ENCODE peak calls at places on chromosome 20, in four cellular contexts. E, A, D and I are unnamed samples. For H3K4me1, the result is how much of the 10 kb centered on the place peaks cover.

GRCh38 chr20:53133134-53133533 is 161.0 kb downstream of the TSHZ2 start:
- DNase-seq in E (no peak), A (no peak), D (no peak), I (no peak)

GRCh38 chr20:43389839-43390626 is 67.7 kb upstream of the SRSF6 start:
- DNase-seq in E (no peak), A (no peak), D (no peak), I (no peak)

GRCh38 chr20:34985439-34986310 is 30.0 kb downstream of the MYH7B start:
- DNase-seq in E (no peak), A (no peak), D (no peak), I (no peak)

GRCh38 chr20:48773837-48774418 is 53.9 kb downstream of the PREX1 start:
- DNase-seq in E (no peak), A (no peak), D (no peak), I (no peak)

GRCh38 chr20:19396466-19397081 is 184.1 kb downstream of the SLC24A3 start:
- DNase-seq in E (no peak), A (no peak), D (no peak), I (no peak)

GRCh38 chr20:380763-381580 is 412 bp downstream of the TRIB3 start:
- DNase-seq in E (peak), A (peak), D (peak), I (no peak)

GRCh38 chr20:53654932-53655674 is 61.5 kb upstream of the ZNF217 start:
- DNase-seq in E (no peak), A (no peak), D (no peak), I (peak)

GRCh38 chr20:32526125-32526524 is 59.0 kb downstream of the NOL4L start:
- DNase-seq in E (no peak), A (no peak), D (no peak), I (no peak)

GRCh38 chr20:2237059-2237458 is 58.7 kb upstream of the TGM3 start:
- DNase-seq in E (peak), A (peak), D (peak), I (peak)

GRCh38 chr20:62900052-62900691 is 26.1 kb downstream of the DIDO1 start:
- DNase-seq in E (peak), A (peak), D (peak), I (peak)

GRCh38 chr20:5400164-5400762 is 83.5 kb upstream of the PROKR2 start:
- DNase-seq in E (no peak), A (peak), D (peak), I (no peak)

GRCh38 chr20:44070139-44070900 is 116.7 kb downstream of the JPH2 start:
- DNase-seq in E (no peak), A (no peak), D (no peak), I (peak)

GRCh38 chr20:51661609-51662178 is 106.5 kb downstream of the ATP9A start:
- DNase-seq in E (no peak), A (no peak), D (peak), I (no peak)

GRCh38 chr20:35327074-35327976 is 35.1 kb upstream of the FAM83C start:
- DNase-seq in E (no peak), A (no peak), D (peak), I (no peak)

GRCh38 chr20:4038047-4038459 is 22.7 kb upstream of the RNF24 start:
- DNase-seq in E (peak), A (peak), D (peak), I (peak)

GRCh38 chr20:8388146-8388545 is 256.1 kb downstream of the PLCB1 start:
- DNase-seq in E (no peak), A (no peak), D (peak), I (no peak)

GRCh38 chr20:43379239-43379917 is 78.3 kb upstream of the SRSF6 start:
- DNase-seq in E (no peak), A (no peak), D (peak), I (no peak)

GRCh38 chr20:34473262-34473883 is 42.8 kb upstream of the DYNLRB1 start:
- DNase-seq in E (peak), A (peak), D (peak), I (peak)

GRCh38 chr20:2509468-2509781 is 710 bp upstream of the ZNF343 start:
- DNase-seq in E (no peak), A (no peak), D (no peak), I (no peak)

GRCh38 chr20:1274485-1275313 is 8.6 kb downstream of the SNPH start:
- DNase-seq in E (no peak), A (no peak), D (no peak), I (no peak)

GRCh38 chr20:43744966-43745733 is 18.3 kb upstream of the GTSF1L start:
- DNase-seq in E (no peak), A (no peak), D (no peak), I (no peak)

GRCh38 chr20:10488436-10489053 is 53.4 kb downstream of the SLX4IP start:
- DNase-seq in E (no peak), A (no peak), D (no peak), I (no peak)

GRCh38 chr20:43925215-43925614 is 10.6 kb downstream of the TOX2 start:
- DNase-seq in E (no peak), A (no peak), D (no peak), I (no peak)

GRCh38 chr20:62927128-62927705 is 912 bp upstream of the DIDO1 start:
- DNase-seq in E (no peak), A (no peak), D (no peak), I (peak)

GRCh38 chr20:18019068-18019467 is 38.6 kb downstream of the OVOL2 start:
- DNase-seq in E (no peak), A (no peak), D (peak), I (no peak)

GRCh38 chr20:9072741-9073310 is 3.9 kb downstream of the PLCB4 start:
- DNase-seq in E (no peak), A (no peak), D (no peak), I (no peak)

GRCh38 chr20:53287357-53288042 is 306.1 kb downstream of the ZNF217 start:
- DNase-seq in E (no peak), A (no peak), D (no peak), I (no peak)

GRCh38 chr20:30168025-30168799 is 1089.3 kb upstream of the DEFB115 start:
- DNase-seq in E (peak), A (peak), D (no peak), I (no peak)

GRCh38 chr20:23132293-23132929 is 46.3 kb upstream of the CD93 start:
- DNase-seq in E (no peak), A (no peak), D (no peak), I (peak)

GRCh38 chr20:33373735-33374605 is 27.3 kb downstream of the CDK5RAP1 start:
- DNase-seq in E (no peak), A (no peak), D (peak), I (no peak)

GRCh38 chr20:4656491-4656890 is 65.2 kb upstream of the PRND start:
- DNase-seq in E (no peak), A (no peak), D (peak), I (no peak)

GRCh38 chr20:10609276-10609675 is 64.5 kb downstream of the JAG1 start:
- DNase-seq in E (peak), A (peak), D (peak), I (peak)

GRCh38 chr20:438581-439469 is 23.5 kb downstream of the TBC1D20 start:
- DNase-seq in E (no peak), A (no peak), D (no peak), I (no peak)

GRCh38 chr20:47857994-47858557 is 72.8 kb upstream of the SULF2 start:
- DNase-seq in E (no peak), A (peak), D (no peak), I (no peak)

GRCh38 chr20:53444386-53444785 is 149.3 kb downstream of the ZNF217 start:
- DNase-seq in E (peak), A (no peak), D (no peak), I (no peak)

GRCh38 chr20:18774207-18774606 is 39.4 kb upstream of the SCP2D1 start:
- DNase-seq in E (no peak), A (no peak), D (no peak), I (no peak)

GRCh38 chr20:17614812-17615644 is 45.2 kb downstream of the DSTN start:
- DNase-seq in E (no peak), A (no peak), D (no peak), I (peak)

GRCh38 chr20:53752971-53753879 is 159.6 kb upstream of the ZNF217 start:
- DNase-seq in E (no peak), A (no peak), D (peak), I (no peak)

GRCh38 chr20:21437816-21438215 is 40.5 kb upstream of the NKX2-4 start:
- DNase-seq in E (no peak), A (no peak), D (no peak), I (no peak)

GRCh38 chr20:58538752-58539151 is 23.6 kb upstream of the APCDD1L start:
- DNase-seq in E (no peak), A (no peak), D (peak), I (no peak)

GRCh38 chr20:37893566-37894241 is 9.2 kb upstream of the VSTM2L start:
- DNase-seq in E (no peak), A (no peak), D (no peak), I (no peak)

GRCh38 chr20:37890643-37891042 is 12.3 kb upstream of the VSTM2L start:
- DNase-seq in E (no peak), A (no peak), D (no peak), I (no peak)

GRCh38 chr20:37890108-37890507 is 12.8 kb upstream of the VSTM2L start:
- DNase-seq in E (no peak), A (no peak), D (no peak), I (no peak)

GRCh38 chr20:37894454-37894853 is 8.5 kb upstream of the VSTM2L start:
- DNase-seq in E (no peak), A (no peak), D (no peak), I (no peak)

GRCh38 chr20:37892001-37892400 is 10.9 kb upstream of the VSTM2L start:
- DNase-seq in E (no peak), A (no peak), D (no peak), I (no peak)
- H3K4me1 ChIP-seq in E (under half), A (under half), D (under half), I (under half)

GRCh38 chr20:45791668-45792512 is at the start of the genes DNTTIP1 and WFDC3:
- DNase-seq in E (peak), A (peak), D (peak), I (peak)
- TF ChIP-seq CTCF in E (no peak), A (no peak), D (no peak), I (no peak)

GRCh38 chr20:57323034-57323433 is 6.6 kb upstream of the SPO11 start:
- DNase-seq in E (peak), A (no peak), D (no peak), I (no peak)
- H3K4me1 ChIP-seq in E (under half), A (under half), D (under half), I (under half)

GRCh38 chr20:11918280-11918952 is 723 bp downstream of the BTBD3 start:
- DNase-seq in E (no peak), A (no peak), D (no peak), I (no peak)

GRCh38 chr20:11919046-11919445 is 1.4 kb downstream of the BTBD3 start:
- DNase-seq in E (peak), A (peak), D (peak), I (no peak)

GRCh38 chr20:11919571-11919970 is 1.9 kb downstream of the BTBD3 start:
- DNase-seq in E (no peak), A (no peak), D (no peak), I (no peak)

GRCh38 chr20:11920083-11920482 is 2.4 kb downstream of the BTBD3 start:
- DNase-seq in E (no peak), A (no peak), D (no peak), I (no peak)

GRCh38 chr20:11917663-11918062 is at the start of gene BTBD3:
- DNase-seq in E (no peak), A (peak), D (peak), I (no peak)
- TF ChIP-seq CTCF in E (no peak), A (peak), D (no peak), I (no peak)

DNA sequence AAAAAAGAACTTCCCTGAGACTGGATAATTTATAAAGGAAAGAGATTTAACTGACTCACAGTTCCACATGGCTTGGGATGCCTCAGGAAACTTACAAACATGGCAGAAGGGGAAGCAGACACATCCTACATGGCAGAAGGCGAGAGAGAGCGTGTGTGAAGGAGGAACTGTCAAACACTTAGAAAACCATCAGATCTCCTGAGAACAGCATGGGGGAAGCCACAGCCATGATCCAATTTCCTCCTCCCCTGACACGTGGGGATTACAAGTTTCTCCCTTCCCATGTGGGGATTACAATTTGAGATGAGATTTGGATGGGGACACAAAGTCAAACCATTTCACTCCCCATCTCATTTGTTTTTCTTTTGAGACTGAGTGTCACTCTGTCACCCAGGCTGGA is 46.5 kb upstream of the TFAP2C start:
- DNase-seq in E (no peak), A (no peak), D (no peak), I (no peak)
- H3K4me1 ChIP-seq in E (under half), A (under half), D (under half), I (under half)

GRCh38 chr20:13700761-13701160 is 62.0 kb upstream of the TASP1 start:
- DNase-seq in E (no peak), A (no peak), D (no peak), I (no peak)

GRCh38 chr20:13701486-13701885 is 62.8 kb upstream of the TASP1 start:
- DNase-seq in E (no peak), A (no peak), D (no peak), I (no peak)

GRCh38 chr20:13708234-13708633 is 69.5 kb upstream of the TASP1 start:
- DNase-seq in E (no peak), A (no peak), D (no peak), I (no peak)

DNA sequence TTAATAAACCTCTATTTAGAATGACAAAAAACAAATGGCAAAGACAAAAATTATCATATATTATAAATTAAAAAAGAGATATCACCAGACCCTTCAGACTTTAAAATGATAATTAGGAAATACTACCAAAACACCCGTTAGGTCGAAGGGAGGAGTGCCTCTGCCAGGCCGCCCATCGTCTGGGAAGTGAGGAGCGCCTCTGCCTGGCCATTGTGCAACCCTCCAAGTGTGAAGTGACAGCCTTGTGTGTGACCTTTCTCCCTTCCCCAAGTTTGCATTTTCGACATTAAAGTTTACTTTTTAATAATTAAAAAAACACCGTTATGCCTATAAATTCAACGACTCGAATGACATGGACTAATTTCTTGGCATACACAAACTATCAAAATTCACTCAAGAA is 64.5 kb upstream of the TASP1 start:
- DNase-seq in E (no peak), A (no peak), D (no peak), I (no peak)
- TF ChIP-seq CTCF in E (no peak), A (no peak), D (no peak), I (no peak)